ENCODE peak calls at places on chromosomes 16 and 17, in five cellular contexts. F is IMR-90, J is mesenchymal stem cell, U is neuronal stem cell, V is H1. C is an unnamed sample.

GRCh38 chr16:64416232-64417010 is 705.4 kb downstream of the CDH11 start:
- DNase-seq in U (no peak), J (peak; percentile 65), F (peak; percentile 43), V (no peak), C (no peak)

GRCh38 chr16:49487746-49488145 is 114.1 kb downstream of the C16orf78 start:
- DNase-seq in F (no peak), V (no peak), J (no peak), U (no peak), C (no peak)

GRCh38 chr17:9238340-9239259 is 217.3 kb downstream of the NTN1 start:
- DNase-seq in F (no peak), V (no peak), U (no peak), J (no peak), C (no peak)

GRCh38 chr16:1140582-1140981 is 12.3 kb upstream of the CACNA1H start:
- DNase-seq in F (no peak), U (no peak), J (no peak), V (no peak), C (no peak)

GRCh38 chr16:70767377-70768204 is 33.4 kb downstream of the VAC14 start:
- DNase-seq in U (no peak), V (no peak), J (peak; percentile 32), F (no peak), C (no peak)

GRCh38 chr17:1294157-1294717 is 14.8 kb downstream of the TRARG1 start:
- DNase-seq in J (no peak), U (no peak), F (no peak), V (no peak), C (no peak)

GRCh38 chr17:75571197-75571884 is 16.3 kb upstream of the MYO15B start:
- DNase-seq in V (no peak), J (peak; percentile 38), F (peak; percentile 9), U (no peak), C (no peak)

GRCh38 chr17:20276430-20276829 is 190.9 kb downstream of the LGALS9B start:
- DNase-seq in U (no peak), V (no peak), J (peak; percentile 33), F (peak; percentile 8), C (no peak)

GRCh38 chr16:183005-183404 is 2.7 kb downstream of the HBQ1 start:
- DNase-seq in F (no peak), J (no peak), V (no peak), U (no peak), C (no peak)

GRCh38 chr16:3642397-3643094 is 11.9 kb upstream of the DNASE1 start:
- DNase-seq in F (no peak), J (peak; percentile 73), U (no peak), V (peak; percentile 46), C (no peak)

GRCh38 chr17:56810846-56811775 is 22.6 kb downstream of the C17orf67 start:
- DNase-seq in V (no peak), F (no peak), U (no peak), J (no peak), C (no peak)

GRCh38 chr17:55421179-55421934 is at the start of gene MMD:
- DNase-seq in F (no peak), U (peak; percentile 62), V (peak; percentile 83), J (no peak), C (no peak)

GRCh38 chr17:77354721-77355455 is 214.1 kb downstream of the SEC14L1 start:
- DNase-seq in F (peak; percentile 98), V (no peak), J (peak; percentile 97), U (no peak), C (peak; percentile 36)

GRCh38 chr16:83599789-83600462 is 207.9 kb upstream of the HSBP1 start:
- DNase-seq in J (no peak), U (no peak), V (no peak), F (no peak), C (peak; percentile 10)

GRCh38 chr16:50371936-50372595 is 3.3 kb upstream of the BRD7 start:
- DNase-seq in F (no peak), J (no peak), U (no peak), V (no peak), C (no peak)

GRCh38 chr16:17343028-17343427 is 127.7 kb downstream of the XYLT1 start:
- DNase-seq in J (no peak), V (no peak), U (no peak), F (no peak), C (no peak)

GRCh38 chr16:19265531-19265930 is 20.0 kb upstream of the CLEC19A start:
- DNase-seq in F (no peak), U (no peak), J (no peak), V (no peak), C (no peak)

GRCh38 chr16:68473358-68474064 is 25.2 kb upstream of the SMPD3 start:
- DNase-seq in V (no peak), J (no peak), F (no peak), U (no peak), C (no peak)

GRCh38 chr17:73646409-73647305 is 2.4 kb upstream of the SDK2 start:
- DNase-seq in U (peak; percentile 44), V (peak; percentile 66), J (peak; percentile 6), F (no peak), C (peak; percentile 76)

GRCh38 chr17:73643846-73644144 is 450 bp downstream of the SDK2 start:
- DNase-seq in J (no peak), U (no peak), V (no peak), F (no peak), C (no peak)

GRCh38 chr17:73643012-73643845 is 1.0 kb downstream of the SDK2 start:
- DNase-seq in J (peak; percentile 22), F (no peak), V (peak; percentile 67), U (peak; percentile 46), C (peak; percentile 73)

GRCh38 chr17:73644145-73645049 is at the start of gene SDK2:
- DNase-seq in V (peak; percentile 75), F (no peak), J (peak; percentile 18), U (peak; percentile 33), C (no peak)

GRCh38 chr17:73645050-73645871 is 1.0 kb upstream of the SDK2 start:
- DNase-seq in J (peak; percentile 24), F (no peak), U (peak; percentile 81), V (no peak), C (peak; percentile 73)
- H3K27ac ChIP-seq in J (no peak overlapping the region), F (no peak overlapping the region), U (peak overlapping the region; percentile 75), V (no peak overlapping the region), C (no peak overlapping the region)

GRCh38 chr17:49112936-49113335 is 19.6 kb upstream of the B4GALNT2 start:
- DNase-seq in U (no peak), V (no peak), F (no peak), J (no peak), C (no peak)

GRCh38 chr17:49111934-49112333 is 20.6 kb upstream of the B4GALNT2 start:
- DNase-seq in U (no peak), V (no peak), J (no peak), F (no peak), C (no peak)

GRCh38 chr17:49108318-49108717 is 24.3 kb upstream of the B4GALNT2 start:
- DNase-seq in J (peak; percentile 44), U (no peak), F (peak; percentile 85), V (no peak), C (no peak)

GRCh38 chr17:49107211-49107557 is 25.4 kb upstream of the B4GALNT2 start:
- DNase-seq in F (no peak), V (no peak), U (no peak), J (no peak), C (no peak)

DNA sequence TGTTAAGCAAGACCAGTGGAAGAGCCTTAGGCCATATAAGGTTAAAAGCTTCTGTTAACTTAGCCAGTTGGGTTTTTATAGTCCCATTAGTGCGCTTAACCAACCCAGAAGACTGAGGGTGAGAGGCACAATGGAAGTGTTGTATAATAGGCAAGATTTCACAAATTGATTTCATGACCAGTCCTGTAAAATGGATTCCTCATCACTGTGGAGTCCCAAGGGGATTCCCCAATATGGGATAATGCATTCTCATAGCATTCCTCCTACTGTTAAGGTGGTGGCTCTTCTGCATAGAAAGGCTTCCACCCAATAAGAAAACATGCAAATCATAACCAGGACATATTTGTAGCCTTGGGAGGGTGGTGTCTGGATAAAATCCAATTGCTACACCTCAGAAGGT is 22.1 kb upstream of the B4GALNT2 start:
- DNase-seq in J (no peak), F (peak; percentile 29), V (no peak), U (no peak), C (no peak)
- H2BK15ac ChIP-seq in J (no peak overlapping the region), F (no peak overlapping the region), V (no peak overlapping the region), U (no peak overlapping the region), C (no peak overlapping the region)

GRCh38 chr16:15979801-15980200 is 30.4 kb downstream of the ABCC1 start:
- DNase-seq in V (no peak), U (no peak), J (no peak), F (no peak), C (no peak)
- H3K9me3 ChIP-seq in V (peaks cover 38% of the 10 kb centered on the region), U (peaks cover 7% of the 10 kb centered on the region), J (peaks cover 8% of the 10 kb centered on the region), F (peaks cover 9% of the 10 kb centered on the region), C (peaks cover 28% of the 10 kb centered on the region)

DNA sequence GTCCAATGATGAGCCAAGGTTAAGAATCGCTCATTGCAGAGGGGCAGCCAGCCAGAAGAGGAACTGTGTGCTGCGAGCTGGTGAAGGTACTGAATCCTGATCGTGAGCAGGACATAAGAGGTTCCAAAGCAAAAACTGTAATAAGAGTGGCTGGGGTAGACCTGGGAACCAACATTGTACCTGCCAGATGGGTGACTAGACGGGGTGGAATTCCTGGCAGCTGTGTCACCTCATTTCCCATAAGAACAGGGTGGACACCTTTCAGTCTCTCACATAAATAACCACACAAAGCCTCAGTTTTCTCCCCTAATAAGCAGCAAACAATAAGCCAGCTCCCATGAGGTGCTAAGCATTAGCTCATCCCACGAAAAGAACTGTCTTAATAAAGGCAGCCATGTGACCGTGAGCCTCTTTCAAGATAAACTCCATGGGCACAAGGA is 290.3 kb downstream of the SOX9 start:
- DNase-seq in V (no peak), J (no peak), F (no peak), U (no peak), C (no peak)
- H3K27ac ChIP-seq in V (no peak overlapping the region), J (no peak overlapping the region), F (no peak overlapping the region), U (no peak overlapping the region), C (no peak overlapping the region)

GRCh38 chr16:87762620-87763019 is 3.2 kb downstream of the KLHDC4 start:
- DNase-seq in F (no peak), U (no peak), J (no peak), V (no peak), C (no peak)

GRCh38 chr16:87766485-87766797 is 655 bp upstream of the KLHDC4 start:
- DNase-seq in J (no peak), V (no peak), F (no peak), U (no peak), C (no peak)

GRCh38 chr16:87765776-87766484 is at the start of gene KLHDC4:
- DNase-seq in V (peak; percentile 95), U (peak; percentile 81), F (peak; percentile 82), J (peak; percentile 89), C (peak; percentile 87)

GRCh38 chr16:87764600-87765472 is 950 bp downstream of the KLHDC4 start:
- DNase-seq in V (no peak), U (no peak), J (no peak), F (no peak), C (no peak)

GRCh38 chr16:87765473-87765775 is 362 bp downstream of the KLHDC4 start:
- DNase-seq in U (no peak), F (peak; percentile 7), V (no peak), J (peak; percentile 3), C (no peak)
- H2BK15ac ChIP-seq in U (no peak overlapping the region), F (no peak overlapping the region), V (no peak overlapping the region), J (peak overlapping the region; percentile 63), C (no peak overlapping the region)

DNA sequence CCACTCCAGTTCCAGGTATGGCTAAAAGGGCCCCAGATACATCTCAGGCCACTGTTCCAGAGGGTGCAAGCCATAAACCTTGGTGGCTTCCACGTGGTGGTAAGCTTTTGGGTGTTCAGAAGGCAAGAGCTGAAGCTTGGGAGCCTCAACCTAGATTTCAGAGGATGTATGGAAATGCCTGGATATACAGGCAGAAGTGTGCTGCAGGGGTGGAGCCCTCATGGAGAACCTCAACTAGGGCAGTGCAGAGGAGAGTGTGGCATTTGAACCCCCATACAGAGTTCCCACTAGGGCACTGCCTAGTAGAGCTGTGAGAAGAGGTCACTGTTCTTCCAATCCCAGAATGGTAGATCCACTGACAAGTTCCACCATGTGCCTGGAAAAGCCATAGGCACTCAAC is 267.3 kb downstream of the SLC39A11 start:
- DNase-seq in J (no peak), F (no peak), V (no peak), U (no peak), C (no peak)
- H3K9me3 ChIP-seq in J (peaks cover 17% of the 10 kb centered on the region), F (peaks cover 7% of the 10 kb centered on the region), V (peaks cover 21% of the 10 kb centered on the region), U (peaks cover 8% of the 10 kb centered on the region), C (peaks cover 13% of the 10 kb centered on the region)

C was measured in H9.